ENCODE peak calls at places on chromosomes 2 and 18, in seven cellular contexts. One of them, this sample, is unnamed.

GRCh38 chr2:223613017-223613950 is 11.1 kb upstream of the SCG2 start:
- DNase-seq in sigmoid colon: peak; percentile 95
- DNase-seq in Peyer's patch: peak; percentile 48
- DNase-seq in vagina: peak; percentile 95
- DNase-seq in adrenal gland: peak; percentile 83
- DNase-seq in PC-9: peak; percentile 94
- DNase-seq in progenitor cell of endocrine pancreas: peak; percentile 24
- DNase-seq in this sample: no peak

GRCh38 chr2:171289336-171289735 is 128.6 kb upstream of the TLK1 start:
- DNase-seq in progenitor cell of endocrine pancreas: no peak
- DNase-seq in Peyer's patch: no peak
- DNase-seq in PC-9: no peak
- DNase-seq in vagina: no peak
- DNase-seq in adrenal gland: no peak
- DNase-seq in sigmoid colon: no peak
- DNase-seq in this sample: no peak

GRCh38 chr2:36698978-36699377 is 2.5 kb downstream of the VIT start:
- DNase-seq in sigmoid colon: peak; percentile 71
- DNase-seq in progenitor cell of endocrine pancreas: no peak
- DNase-seq in PC-9: no peak
- DNase-seq in vagina: no peak
- DNase-seq in Peyer's patch: no peak
- DNase-seq in adrenal gland: no peak
- DNase-seq in this sample: no peak

GRCh38 chr18:59957957-59958356 is 58.2 kb downstream of the PMAIP1 start:
- DNase-seq in Peyer's patch: peak; percentile 61
- DNase-seq in adrenal gland: peak; percentile 75
- DNase-seq in sigmoid colon: no peak
- DNase-seq in PC-9: peak; percentile 75
- DNase-seq in progenitor cell of endocrine pancreas: no peak
- DNase-seq in vagina: no peak
- DNase-seq in this sample: no peak

GRCh38 chr2:235747868-235748144 is 254.0 kb downstream of the AGAP1 start:
- DNase-seq in adrenal gland: no peak
- DNase-seq in Peyer's patch: no peak
- DNase-seq in sigmoid colon: no peak
- DNase-seq in progenitor cell of endocrine pancreas: no peak
- DNase-seq in PC-9: peak; percentile 82
- DNase-seq in vagina: no peak
- DNase-seq in this sample: no peak

GRCh38 chr18:62986490-62986889 is 271.1 kb downstream of the PHLPP1 start:
- DNase-seq in PC-9: no peak
- DNase-seq in Peyer's patch: no peak
- DNase-seq in vagina: no peak
- DNase-seq in sigmoid colon: no peak
- DNase-seq in progenitor cell of endocrine pancreas: no peak
- DNase-seq in adrenal gland: no peak
- DNase-seq in this sample: no peak

GRCh38 chr2:86774862-86775261 is 15.9 kb downstream of the CD8A start:
- DNase-seq in adrenal gland: no peak
- DNase-seq in PC-9: no peak
- DNase-seq in progenitor cell of endocrine pancreas: no peak
- DNase-seq in sigmoid colon: no peak
- DNase-seq in vagina: no peak
- DNase-seq in Peyer's patch: no peak
- DNase-seq in this sample: no peak

GRCh38 chr2:217940261-217941220 is 62.3 kb downstream of the TNS1 start:
- DNase-seq in adrenal gland: no peak
- DNase-seq in progenitor cell of endocrine pancreas: no peak
- DNase-seq in vagina: no peak
- DNase-seq in PC-9: no peak
- DNase-seq in sigmoid colon: no peak
- DNase-seq in Peyer's patch: no peak
- DNase-seq in this sample: no peak

GRCh38 chr2:72989770-72990556 is 72.6 kb downstream of the EMX1 start:
- DNase-seq in PC-9: no peak
- DNase-seq in vagina: peak; percentile 65
- DNase-seq in sigmoid colon: peak; percentile 62
- DNase-seq in Peyer's patch: peak; percentile 33
- DNase-seq in adrenal gland: peak; percentile 19
- DNase-seq in progenitor cell of endocrine pancreas: no peak
- DNase-seq in this sample: no peak

GRCh38 chr2:120958623-120959366 is 223.1 kb downstream of the GLI2 start:
- DNase-seq in progenitor cell of endocrine pancreas: no peak
- DNase-seq in PC-9: no peak
- DNase-seq in vagina: no peak
- DNase-seq in sigmoid colon: no peak
- DNase-seq in adrenal gland: no peak
- DNase-seq in Peyer's patch: no peak
- DNase-seq in this sample: no peak

GRCh38 chr2:36371963-36372391 is 16.4 kb downstream of the CRIM1 start:
- DNase-seq in progenitor cell of endocrine pancreas: no peak
- DNase-seq in PC-9: peak; percentile 18
- DNase-seq in vagina: no peak
- DNase-seq in sigmoid colon: no peak
- DNase-seq in adrenal gland: no peak
- DNase-seq in Peyer's patch: no peak
- DNase-seq in this sample: no peak

GRCh38 chr18:39799010-39799409 is 2156.0 kb upstream of the PIK3C3 start:
- DNase-seq in progenitor cell of endocrine pancreas: no peak
- DNase-seq in PC-9: no peak
- DNase-seq in adrenal gland: no peak
- DNase-seq in Peyer's patch: no peak
- DNase-seq in sigmoid colon: no peak
- DNase-seq in vagina: no peak
- DNase-seq in this sample: no peak

GRCh38 chr2:16960579-16960978 is 294.9 kb upstream of the CYRIA start:
- DNase-seq in Peyer's patch: no peak
- DNase-seq in vagina: no peak
- DNase-seq in PC-9: no peak
- DNase-seq in sigmoid colon: no peak
- DNase-seq in adrenal gland: no peak
- DNase-seq in progenitor cell of endocrine pancreas: no peak
- DNase-seq in this sample: no peak

GRCh38 chr2:136135924-136136906 is 18.3 kb upstream of the CXCR4 start:
- DNase-seq in progenitor cell of endocrine pancreas: no peak
- DNase-seq in adrenal gland: no peak
- DNase-seq in PC-9: no peak
- DNase-seq in vagina: no peak
- DNase-seq in sigmoid colon: no peak
- DNase-seq in Peyer's patch: no peak
- DNase-seq in this sample: peak; percentile 64

GRCh38 chr2:31271851-31272267 is 37.9 kb downstream of the EHD3 start:
- DNase-seq in progenitor cell of endocrine pancreas: no peak
- DNase-seq in PC-9: no peak
- DNase-seq in sigmoid colon: no peak
- DNase-seq in adrenal gland: no peak
- DNase-seq in Peyer's patch: no peak
- DNase-seq in vagina: no peak
- DNase-seq in this sample: no peak

GRCh38 chr2:2095360-2096093 is 235.5 kb downstream of the MYT1L start:
- DNase-seq in sigmoid colon: no peak
- DNase-seq in Peyer's patch: no peak
- DNase-seq in PC-9: no peak
- DNase-seq in vagina: no peak
- DNase-seq in progenitor cell of endocrine pancreas: no peak
- DNase-seq in adrenal gland: no peak
- DNase-seq in this sample: no peak

GRCh38 chr2:152701198-152701597 is 16.1 kb downstream of the PRPF40A start:
- DNase-seq in vagina: no peak
- DNase-seq in adrenal gland: no peak
- DNase-seq in sigmoid colon: no peak
- DNase-seq in progenitor cell of endocrine pancreas: no peak
- DNase-seq in PC-9: no peak
- DNase-seq in Peyer's patch: no peak
- DNase-seq in this sample: no peak

GRCh38 chr2:177000408-177000807 is 212.2 kb upstream of the HNRNPA3 start:
- DNase-seq in Peyer's patch: no peak
- DNase-seq in progenitor cell of endocrine pancreas: no peak
- DNase-seq in adrenal gland: no peak
- DNase-seq in sigmoid colon: no peak
- DNase-seq in PC-9: no peak
- DNase-seq in vagina: no peak
- DNase-seq in this sample: no peak

GRCh38 chr18:23890589-23890988 is 124.0 kb upstream of the TTC39C start:
- DNase-seq in progenitor cell of endocrine pancreas: no peak
- DNase-seq in PC-9: no peak
- DNase-seq in vagina: no peak
- DNase-seq in Peyer's patch: no peak
- DNase-seq in sigmoid colon: no peak
- DNase-seq in adrenal gland: no peak
- DNase-seq in this sample: no peak

GRCh38 chr18:23438046-23438377 is 15.1 kb upstream of the RIOK3 start:
- DNase-seq in adrenal gland: no peak
- DNase-seq in vagina: no peak
- DNase-seq in Peyer's patch: no peak
- DNase-seq in progenitor cell of endocrine pancreas: no peak
- DNase-seq in sigmoid colon: no peak
- DNase-seq in PC-9: no peak
- DNase-seq in this sample: no peak

GRCh38 chr2:172282944-172283343 is 144.4 kb upstream of the ITGA6 start:
- DNase-seq in progenitor cell of endocrine pancreas: no peak
- DNase-seq in PC-9: no peak
- DNase-seq in adrenal gland: no peak
- DNase-seq in sigmoid colon: no peak
- DNase-seq in Peyer's patch: no peak
- DNase-seq in vagina: no peak
- DNase-seq in this sample: no peak

GRCh38 chr2:208252766-208253492 is 1.9 kb downstream of the IDH1 start:
- DNase-seq in Peyer's patch: no peak
- DNase-seq in sigmoid colon: no peak
- DNase-seq in progenitor cell of endocrine pancreas: no peak
- DNase-seq in vagina: no peak
- DNase-seq in PC-9: no peak
- DNase-seq in adrenal gland: no peak
- DNase-seq in this sample: no peak

GRCh38 chr2:71452565-71452964 is 796 bp upstream of the DYSF start:
- DNase-seq in PC-9: peak; percentile 71
- DNase-seq in Peyer's patch: no peak
- DNase-seq in vagina: no peak
- DNase-seq in progenitor cell of endocrine pancreas: no peak
- DNase-seq in sigmoid colon: no peak
- DNase-seq in adrenal gland: no peak
- DNase-seq in this sample: no peak

GRCh38 chr2:28594369-28595108 is 98.7 kb downstream of the PLB1 start:
- DNase-seq in PC-9: peak; percentile 94
- DNase-seq in progenitor cell of endocrine pancreas: peak; percentile 79
- DNase-seq in sigmoid colon: peak; percentile 96
- DNase-seq in adrenal gland: peak; percentile 94
- DNase-seq in Peyer's patch: peak; percentile 93
- DNase-seq in vagina: no peak
- DNase-seq in this sample: peak; percentile 79
- TF ChIP-seq CTCF in PC-9: peak; percentile 91
- TF ChIP-seq CTCF in progenitor cell of endocrine pancreas: peak; percentile 86
- TF ChIP-seq CTCF in sigmoid colon: peak; percentile 86
- TF ChIP-seq CTCF in adrenal gland: peak; percentile 79
- TF ChIP-seq CTCF in Peyer's patch: peak; percentile 77
- TF ChIP-seq CTCF in vagina: peak; percentile 66
- TF ChIP-seq CTCF in this sample: peak; percentile 91

GRCh38 chr2:29334723-29335122 is 219.5 kb downstream of the CLIP4 start:
- DNase-seq in sigmoid colon: no peak
- DNase-seq in PC-9: no peak
- DNase-seq in progenitor cell of endocrine pancreas: no peak
- DNase-seq in vagina: no peak
- DNase-seq in adrenal gland: no peak
- DNase-seq in Peyer's patch: no peak
- DNase-seq in this sample: no peak

GRCh38 chr2:29332540-29332939 is 217.3 kb downstream of the CLIP4 start:
- DNase-seq in adrenal gland: no peak
- DNase-seq in vagina: no peak
- DNase-seq in PC-9: no peak
- DNase-seq in Peyer's patch: no peak
- DNase-seq in sigmoid colon: no peak
- DNase-seq in progenitor cell of endocrine pancreas: no peak
- DNase-seq in this sample: no peak

GRCh38 chr2:29326926-29327325 is 211.7 kb downstream of the CLIP4 start:
- DNase-seq in vagina: no peak
- DNase-seq in Peyer's patch: no peak
- DNase-seq in sigmoid colon: no peak
- DNase-seq in PC-9: no peak
- DNase-seq in progenitor cell of endocrine pancreas: no peak
- DNase-seq in adrenal gland: no peak
- DNase-seq in this sample: no peak

GRCh38 chr2:29325544-29325943 is 210.3 kb downstream of the CLIP4 start:
- DNase-seq in vagina: no peak
- DNase-seq in Peyer's patch: no peak
- DNase-seq in progenitor cell of endocrine pancreas: no peak
- DNase-seq in adrenal gland: no peak
- DNase-seq in PC-9: no peak
- DNase-seq in sigmoid colon: no peak
- DNase-seq in this sample: no peak

DNA sequence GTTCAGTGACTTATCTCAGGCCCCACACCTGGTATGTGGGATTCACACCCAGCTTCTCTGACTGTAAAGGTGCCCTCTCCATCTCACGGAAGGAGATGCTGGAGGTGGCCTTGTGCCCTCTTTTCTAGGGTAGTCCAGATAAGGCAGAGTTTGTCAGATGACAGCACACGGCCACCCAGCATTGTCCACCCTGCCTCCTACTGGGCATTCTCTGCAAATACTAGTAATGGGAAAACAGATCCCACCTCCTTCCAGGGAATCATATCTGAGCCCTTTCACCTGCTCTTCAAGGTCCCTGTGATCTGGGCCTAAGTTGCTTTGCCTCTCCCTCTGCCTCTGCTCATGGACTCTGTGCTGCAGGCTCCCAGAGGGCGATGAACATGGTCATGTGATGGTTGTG is 214.7 kb downstream of the CLIP4 start:
- DNase-seq in sigmoid colon: no peak
- DNase-seq in Peyer's patch: no peak
- DNase-seq in PC-9: no peak
- DNase-seq in adrenal gland: no peak
- DNase-seq in progenitor cell of endocrine pancreas: no peak
- DNase-seq in vagina: no peak
- DNase-seq in this sample: no peak
- TF ChIP-seq CTCF in sigmoid colon: no peak
- TF ChIP-seq CTCF in Peyer's patch: no peak
- TF ChIP-seq CTCF in PC-9: no peak
- TF ChIP-seq CTCF in adrenal gland: no peak
- TF ChIP-seq CTCF in progenitor cell of endocrine pancreas: peak; percentile 19
- TF ChIP-seq CTCF in vagina: no peak
- TF ChIP-seq CTCF in this sample: peak; percentile 19

DNA sequence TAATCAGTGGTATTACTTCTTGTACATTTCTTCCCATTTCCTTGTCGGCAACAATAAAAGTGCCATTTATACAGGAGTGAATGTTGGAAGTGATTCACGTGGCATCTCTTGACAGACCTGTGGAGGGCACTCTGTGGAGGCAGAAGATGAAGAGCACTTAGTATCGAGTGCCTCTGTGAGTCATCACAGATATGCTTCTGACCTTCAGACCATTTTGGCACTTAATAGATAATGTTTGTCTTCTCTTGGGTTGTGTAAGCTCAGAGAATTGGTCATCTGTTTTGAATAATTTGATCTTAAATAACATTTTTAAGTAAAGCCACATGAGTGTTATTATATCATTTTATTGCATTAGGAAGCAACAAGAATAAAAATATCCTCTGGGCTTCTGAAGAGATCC is 305.5 kb downstream of the PTPRM start:
- DNase-seq in progenitor cell of endocrine pancreas: no peak
- DNase-seq in PC-9: peak; percentile 17
- DNase-seq in vagina: no peak
- DNase-seq in Peyer's patch: no peak
- DNase-seq in adrenal gland: peak; percentile 49
- DNase-seq in sigmoid colon: no peak
- DNase-seq in this sample: no peak
- TF ChIP-seq CTCF in progenitor cell of endocrine pancreas: no peak
- TF ChIP-seq CTCF in PC-9: no peak
- TF ChIP-seq CTCF in vagina: no peak
- TF ChIP-seq CTCF in Peyer's patch: no peak
- TF ChIP-seq CTCF in adrenal gland: no peak
- TF ChIP-seq CTCF in sigmoid colon: no peak
- TF ChIP-seq CTCF in this sample: no peak

GRCh38 chr2:146312899-146313298 is 1531.9 kb upstream of the ACVR2A start:
- DNase-seq in sigmoid colon: no peak
- DNase-seq in progenitor cell of endocrine pancreas: no peak
- DNase-seq in adrenal gland: no peak
- DNase-seq in Peyer's patch: no peak
- DNase-seq in vagina: no peak
- DNase-seq in PC-9: no peak
- DNase-seq in this sample: no peak
- TF ChIP-seq CTCF in sigmoid colon: no peak
- TF ChIP-seq CTCF in progenitor cell of endocrine pancreas: peak; percentile 25
- TF ChIP-seq CTCF in adrenal gland: no peak
- TF ChIP-seq CTCF in Peyer's patch: no peak
- TF ChIP-seq CTCF in vagina: no peak
- TF ChIP-seq CTCF in PC-9: peak; percentile 26
- TF ChIP-seq CTCF in this sample: no peak